ENCODE peak calls at places on chromosomes 6 and 20, in nine cellular contexts. One of them, this sample, is unnamed.

GRCh38 chr20:2521369-2522305 is 12.9 kb upstream of the ZNF343 start:
- DNase-seq in GM06990: no peak
- DNase-seq in heart left ventricle: peak
- DNase-seq in AG04450: no peak
- DNase-seq in body of pancreas: peak
- DNase-seq in A549: peak
- DNase-seq in breast epithelium: no peak
- DNase-seq in prostate gland: no peak
- DNase-seq in left ventricle myocardium inferior: no peak
- DNase-seq in this sample: peak

GRCh38 chr6:19552588-19552987 is 284.6 kb upstream of the ID4 start:
- DNase-seq in left ventricle myocardium inferior: no peak
- DNase-seq in A549: no peak
- DNase-seq in prostate gland: no peak
- DNase-seq in breast epithelium: no peak
- DNase-seq in AG04450: no peak
- DNase-seq in heart left ventricle: no peak
- DNase-seq in body of pancreas: no peak
- DNase-seq in GM06990: no peak
- DNase-seq in this sample: no peak

GRCh38 chr6:43923376-43924221 is 153.6 kb downstream of the VEGFA start:
- DNase-seq in left ventricle myocardium inferior: no peak
- DNase-seq in breast epithelium: peak
- DNase-seq in GM06990: no peak
- DNase-seq in prostate gland: no peak
- DNase-seq in A549: no peak
- DNase-seq in AG04450: no peak
- DNase-seq in heart left ventricle: no peak
- DNase-seq in body of pancreas: no peak
- DNase-seq in this sample: no peak

GRCh38 chr6:125867483-125867935 is 76.7 kb downstream of the NCOA7 start:
- DNase-seq in heart left ventricle: no peak
- DNase-seq in prostate gland: peak
- DNase-seq in breast epithelium: peak
- DNase-seq in A549: peak
- DNase-seq in left ventricle myocardium inferior: no peak
- DNase-seq in body of pancreas: no peak
- DNase-seq in GM06990: no peak
- DNase-seq in AG04450: peak
- DNase-seq in this sample: no peak

GRCh38 chr6:30845183-30845582 is 39.1 kb upstream of the DDR1 start:
- DNase-seq in AG04450: no peak
- DNase-seq in left ventricle myocardium inferior: no peak
- DNase-seq in breast epithelium: no peak
- DNase-seq in GM06990: no peak
- DNase-seq in body of pancreas: no peak
- DNase-seq in A549: no peak
- DNase-seq in prostate gland: no peak
- DNase-seq in heart left ventricle: no peak
- DNase-seq in this sample: no peak

GRCh38 chr6:46901747-46902362 is 19.9 kb downstream of the ADGRF5 start:
- DNase-seq in GM06990: no peak
- DNase-seq in heart left ventricle: peak
- DNase-seq in body of pancreas: no peak
- DNase-seq in left ventricle myocardium inferior: no peak
- DNase-seq in breast epithelium: no peak
- DNase-seq in prostate gland: no peak
- DNase-seq in A549: no peak
- DNase-seq in AG04450: no peak
- DNase-seq in this sample: no peak

GRCh38 chr6:116764961-116765841 is at the start of gene FAM162B:
- DNase-seq in breast epithelium: no peak
- DNase-seq in left ventricle myocardium inferior: peak
- DNase-seq in prostate gland: no peak
- DNase-seq in AG04450: no peak
- DNase-seq in body of pancreas: peak
- DNase-seq in A549: peak
- DNase-seq in heart left ventricle: peak
- DNase-seq in GM06990: peak
- DNase-seq in this sample: no peak

GRCh38 chr6:71482742-71483141 is 194.1 kb downstream of the OGFRL1 start:
- DNase-seq in AG04450: no peak
- DNase-seq in left ventricle myocardium inferior: no peak
- DNase-seq in A549: peak
- DNase-seq in body of pancreas: no peak
- DNase-seq in heart left ventricle: no peak
- DNase-seq in prostate gland: no peak
- DNase-seq in GM06990: no peak
- DNase-seq in breast epithelium: no peak
- DNase-seq in this sample: peak

GRCh38 chr20:20322912-20323311 is 45.0 kb upstream of the INSM1 start:
- DNase-seq in prostate gland: no peak
- DNase-seq in left ventricle myocardium inferior: no peak
- DNase-seq in breast epithelium: no peak
- DNase-seq in heart left ventricle: no peak
- DNase-seq in AG04450: no peak
- DNase-seq in body of pancreas: no peak
- DNase-seq in A549: no peak
- DNase-seq in GM06990: no peak
- DNase-seq in this sample: no peak

GRCh38 chr6:4268171-4268570 is 132.8 kb upstream of the ECI2 start:
- DNase-seq in left ventricle myocardium inferior: no peak
- DNase-seq in breast epithelium: no peak
- DNase-seq in heart left ventricle: no peak
- DNase-seq in A549: no peak
- DNase-seq in prostate gland: no peak
- DNase-seq in body of pancreas: no peak
- DNase-seq in AG04450: no peak
- DNase-seq in GM06990: no peak
- DNase-seq in this sample: no peak

GRCh38 chr20:20441259-20441658 is 73.4 kb downstream of the INSM1 start:
- DNase-seq in GM06990: no peak
- DNase-seq in body of pancreas: no peak
- DNase-seq in prostate gland: no peak
- DNase-seq in A549: no peak
- DNase-seq in breast epithelium: no peak
- DNase-seq in left ventricle myocardium inferior: no peak
- DNase-seq in heart left ventricle: no peak
- DNase-seq in AG04450: no peak
- DNase-seq in this sample: no peak

GRCh38 chr6:149862901-149863595 is 1.1 kb downstream of the LRP11 start:
- DNase-seq in heart left ventricle: peak
- DNase-seq in prostate gland: peak
- DNase-seq in GM06990: peak
- DNase-seq in AG04450: no peak
- DNase-seq in A549: peak
- DNase-seq in body of pancreas: peak
- DNase-seq in left ventricle myocardium inferior: peak
- DNase-seq in breast epithelium: peak
- DNase-seq in this sample: peak

GRCh38 chr6:7463785-7464184 is 74.2 kb downstream of the RIOK1 start:
- DNase-seq in prostate gland: no peak
- DNase-seq in body of pancreas: no peak
- DNase-seq in breast epithelium: no peak
- DNase-seq in AG04450: no peak
- DNase-seq in heart left ventricle: no peak
- DNase-seq in left ventricle myocardium inferior: no peak
- DNase-seq in A549: peak
- DNase-seq in GM06990: no peak
- DNase-seq in this sample: no peak

GRCh38 chr6:17013701-17014100 is 88.1 kb upstream of the STMND1 start:
- DNase-seq in AG04450: peak
- DNase-seq in body of pancreas: no peak
- DNase-seq in heart left ventricle: no peak
- DNase-seq in prostate gland: no peak
- DNase-seq in breast epithelium: no peak
- DNase-seq in GM06990: no peak
- DNase-seq in A549: no peak
- DNase-seq in left ventricle myocardium inferior: no peak
- DNase-seq in this sample: no peak

GRCh38 chr20:8076505-8077498 is 55.3 kb upstream of the PLCB1 start:
- DNase-seq in GM06990: no peak
- DNase-seq in heart left ventricle: no peak
- DNase-seq in prostate gland: no peak
- DNase-seq in A549: no peak
- DNase-seq in body of pancreas: no peak
- DNase-seq in breast epithelium: no peak
- DNase-seq in left ventricle myocardium inferior: no peak
- DNase-seq in AG04450: no peak
- DNase-seq in this sample: no peak

GRCh38 chr20:59063358-59064213 is 21.0 kb upstream of the PRELID3B start:
- DNase-seq in AG04450: peak
- DNase-seq in heart left ventricle: peak
- DNase-seq in prostate gland: no peak
- DNase-seq in breast epithelium: no peak
- DNase-seq in A549: peak
- DNase-seq in left ventricle myocardium inferior: peak
- DNase-seq in GM06990: no peak
- DNase-seq in body of pancreas: no peak
- DNase-seq in this sample: no peak

DNA sequence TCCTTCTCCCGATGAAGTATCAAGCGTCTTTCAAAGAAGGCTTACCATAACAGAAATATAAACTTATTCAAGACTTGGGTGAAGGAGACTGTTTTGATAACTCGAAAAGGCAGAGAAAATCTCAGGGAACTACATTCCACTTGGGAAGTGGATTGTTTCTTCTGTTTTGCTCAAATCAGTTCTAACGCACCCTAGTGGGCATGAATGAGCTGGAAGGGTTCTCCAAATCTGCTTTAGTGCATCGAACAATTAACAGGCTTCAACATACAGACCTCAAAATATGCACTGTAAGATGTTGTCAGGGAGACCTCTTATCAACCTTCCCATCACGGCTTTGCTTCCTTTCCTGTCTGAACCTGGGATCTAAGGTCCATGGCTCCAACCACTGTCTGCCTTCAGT is 392.5 kb downstream of the CD83 start:
- DNase-seq in heart left ventricle: no peak
- DNase-seq in left ventricle myocardium inferior: no peak
- DNase-seq in GM06990: no peak
- DNase-seq in body of pancreas: no peak
- DNase-seq in AG04450: no peak
- DNase-seq in prostate gland: no peak
- DNase-seq in A549: no peak
- DNase-seq in breast epithelium: no peak
- DNase-seq in this sample: no peak
- TF ChIP-seq CTCF in heart left ventricle: no peak
- TF ChIP-seq CTCF in left ventricle myocardium inferior: peak
- TF ChIP-seq CTCF in GM06990: peak
- TF ChIP-seq CTCF in body of pancreas: peak
- TF ChIP-seq CTCF in AG04450: no peak
- TF ChIP-seq CTCF in prostate gland: no peak
- TF ChIP-seq CTCF in A549: no peak
- TF ChIP-seq CTCF in breast epithelium: no peak
- TF ChIP-seq CTCF in this sample: no peak

GRCh38 chr6:37283786-37284185 is 25.8 kb upstream of the TMEM217 start:
- DNase-seq in A549: no peak
- DNase-seq in left ventricle myocardium inferior: peak
- DNase-seq in GM06990: no peak
- DNase-seq in breast epithelium: no peak
- DNase-seq in heart left ventricle: peak
- DNase-seq in AG04450: no peak
- DNase-seq in prostate gland: peak
- DNase-seq in body of pancreas: peak
- DNase-seq in this sample: no peak
- H3K4me3 ChIP-seq in A549: no peak
- H3K4me3 ChIP-seq in left ventricle myocardium inferior: no peak
- H3K4me3 ChIP-seq in GM06990: no peak
- H3K4me3 ChIP-seq in breast epithelium: no peak
- H3K4me3 ChIP-seq in heart left ventricle: no peak
- H3K4me3 ChIP-seq in AG04450: no peak
- H3K4me3 ChIP-seq in prostate gland: no peak
- H3K4me3 ChIP-seq in body of pancreas: no peak
- H3K4me3 ChIP-seq in this sample: no peak

GRCh38 chr20:25571817-25572216 is 13.5 kb downstream of the NINL start:
- DNase-seq in GM06990: no peak
- DNase-seq in breast epithelium: no peak
- DNase-seq in prostate gland: no peak
- DNase-seq in left ventricle myocardium inferior: no peak
- DNase-seq in A549: no peak
- DNase-seq in AG04450: no peak
- DNase-seq in heart left ventricle: no peak
- DNase-seq in body of pancreas: no peak
- DNase-seq in this sample: no peak

GRCh38 chr20:25573288-25574251 is 11.8 kb downstream of the NINL start:
- DNase-seq in breast epithelium: no peak
- DNase-seq in left ventricle myocardium inferior: no peak
- DNase-seq in AG04450: no peak
- DNase-seq in GM06990: no peak
- DNase-seq in prostate gland: no peak
- DNase-seq in heart left ventricle: no peak
- DNase-seq in body of pancreas: no peak
- DNase-seq in A549: no peak
- DNase-seq in this sample: no peak

GRCh38 chr20:25576783-25577530 is 8.4 kb downstream of the NINL start:
- DNase-seq in A549: no peak
- DNase-seq in heart left ventricle: no peak
- DNase-seq in GM06990: no peak
- DNase-seq in body of pancreas: no peak
- DNase-seq in breast epithelium: no peak
- DNase-seq in left ventricle myocardium inferior: no peak
- DNase-seq in AG04450: no peak
- DNase-seq in prostate gland: no peak
- DNase-seq in this sample: no peak

GRCh38 chr20:25571240-25571639 is 14.1 kb downstream of the NINL start:
- DNase-seq in AG04450: no peak
- DNase-seq in A549: no peak
- DNase-seq in heart left ventricle: no peak
- DNase-seq in prostate gland: no peak
- DNase-seq in GM06990: no peak
- DNase-seq in body of pancreas: no peak
- DNase-seq in breast epithelium: no peak
- DNase-seq in left ventricle myocardium inferior: no peak
- DNase-seq in this sample: no peak

DNA sequence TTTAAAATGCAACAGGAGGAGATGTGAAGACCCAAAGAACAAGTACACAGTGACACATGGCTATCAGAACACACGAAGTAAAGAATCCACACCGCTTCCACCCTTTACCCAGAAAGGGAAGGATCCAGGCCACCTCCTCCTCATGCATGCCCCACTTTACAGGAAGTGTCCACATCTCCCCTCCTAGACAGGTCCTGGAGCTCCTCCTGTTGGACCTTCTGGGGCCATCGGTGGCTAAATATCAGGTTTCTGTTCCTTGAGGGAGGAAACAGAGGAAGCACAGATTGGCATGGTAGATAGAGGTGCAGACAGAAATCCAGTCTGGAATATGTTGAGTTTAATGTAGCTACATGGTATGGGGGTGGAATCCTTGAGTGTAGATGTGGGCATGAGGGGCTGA is 10.9 kb downstream of the NINL start:
- DNase-seq in AG04450: no peak
- DNase-seq in GM06990: no peak
- DNase-seq in left ventricle myocardium inferior: no peak
- DNase-seq in heart left ventricle: no peak
- DNase-seq in A549: peak
- DNase-seq in breast epithelium: no peak
- DNase-seq in body of pancreas: no peak
- DNase-seq in prostate gland: no peak
- DNase-seq in this sample: no peak
- TF ChIP-seq CTCF in AG04450: peak
- TF ChIP-seq CTCF in GM06990: no peak
- TF ChIP-seq CTCF in left ventricle myocardium inferior: no peak
- TF ChIP-seq CTCF in heart left ventricle: no peak
- TF ChIP-seq CTCF in A549: peak
- TF ChIP-seq CTCF in breast epithelium: no peak
- TF ChIP-seq CTCF in body of pancreas: no peak
- TF ChIP-seq CTCF in prostate gland: no peak
- TF ChIP-seq CTCF in this sample: no peak

GRCh38 chr20:56388882-56389281 is 3.1 kb downstream of the AURKA start:
- DNase-seq in breast epithelium: no peak
- DNase-seq in GM06990: no peak
- DNase-seq in A549: no peak
- DNase-seq in left ventricle myocardium inferior: no peak
- DNase-seq in body of pancreas: no peak
- DNase-seq in prostate gland: no peak
- DNase-seq in AG04450: no peak
- DNase-seq in heart left ventricle: no peak
- DNase-seq in this sample: no peak
- H3K4me3 ChIP-seq in breast epithelium: no peak
- H3K4me3 ChIP-seq in GM06990: no peak
- H3K4me3 ChIP-seq in A549: no peak
- H3K4me3 ChIP-seq in left ventricle myocardium inferior: no peak
- H3K4me3 ChIP-seq in body of pancreas: no peak
- H3K4me3 ChIP-seq in prostate gland: no peak
- H3K4me3 ChIP-seq in AG04450: no peak
- H3K4me3 ChIP-seq in heart left ventricle: no peak
- H3K4me3 ChIP-seq in this sample: no peak

This sample was measured in GM12865.